ENCODE peak calls at places on chromosomes 6 and 20, in ten cellular contexts. V is coronary artery; J is neural crest cell; H is K562; I is endodermal cell; X is CD14-positive monocyte; T is lung; O is CD8-positive, alpha-beta T cell; F is dorsolateral prefrontal cortex; S is left lung. Y is an unnamed sample.

GRCh38 chr6:148747493-148748160 is 797 bp downstream of the UST start:
- DNase-seq in S (peak; percentile 69), H (no peak), O (peak; percentile 65), I (peak; percentile 93), X (peak; percentile 56), F (peak; percentile 36), T (peak; percentile 55), V (no peak), J (peak; percentile 47), Y (peak; percentile 94)

GRCh38 chr20:37461376-37461775 is 59.7 kb upstream of the NNAT start:
- DNase-seq in S (no peak), O (no peak), F (no peak), V (no peak), T (no peak), H (no peak), X (no peak), J (no peak), I (no peak), Y (no peak)

GRCh38 chr6:154187714-154188113 is 148.7 kb downstream of the OPRM1 start:
- DNase-seq in F (no peak), H (no peak), S (no peak), O (no peak), J (no peak), V (no peak), I (no peak), X (no peak), T (no peak), Y (no peak)

GRCh38 chr6:141000917-141001316 is 1131.8 kb upstream of the GJE1 start:
- DNase-seq in H (no peak), X (no peak), J (no peak), F (no peak), I (no peak), T (no peak), V (no peak), O (no peak), S (no peak), Y (no peak)

GRCh38 chr20:3383878-3384495 is 23.5 kb downstream of the DNAAF9 start:
- DNase-seq in O (no peak), T (no peak), H (no peak), X (no peak), I (no peak), S (no peak), V (no peak), J (no peak), F (no peak), Y (no peak)

GRCh38 chr20:37254114-37254878 is 7.3 kb downstream of the GHRH start:
- DNase-seq in X (no peak), S (no peak), T (no peak), H (no peak), O (no peak), J (no peak), F (no peak), V (no peak), I (no peak), Y (no peak)

GRCh38 chr6:20351529-20351928 is 50.1 kb upstream of the E2F3 start:
- DNase-seq in T (no peak), S (no peak), J (no peak), I (no peak), V (no peak), H (no peak), O (no peak), F (no peak), X (no peak), Y (no peak)

GRCh38 chr20:2652724-2653510 is 485 bp downstream of the NOP56 start:
- DNase-seq in T (no peak), S (peak; percentile 52), O (peak; percentile 24), I (no peak), F (peak; percentile 67), V (no peak), J (peak; percentile 47), H (no peak), X (peak; percentile 50), Y (no peak)

GRCh38 chr6:53858913-53859312 is 64.1 kb downstream of the LRRC1 start:
- DNase-seq in I (no peak), S (no peak), X (no peak), O (no peak), F (no peak), J (no peak), V (no peak), H (no peak), T (no peak), Y (no peak)

GRCh38 chr6:108423982-108424695 is 129.3 kb downstream of the AFG1L start:
- DNase-seq in F (no peak), X (no peak), T (no peak), J (no peak), H (no peak), V (no peak), O (no peak), S (no peak), I (no peak), Y (no peak)

GRCh38 chr6:39962831-39963230 is 28.6 kb upstream of the MOCS1 start:
- DNase-seq in O (no peak), T (no peak), F (no peak), I (no peak), V (no peak), J (no peak), H (no peak), S (no peak), X (no peak), Y (no peak)

GRCh38 chr20:10596726-10597125 is 77.1 kb downstream of the JAG1 start:
- DNase-seq in V (no peak), H (no peak), J (no peak), T (no peak), X (no peak), S (no peak), I (no peak), O (no peak), F (no peak), Y (no peak)

GRCh38 chr6:69146385-69146784 is 511.3 kb downstream of the ADGRB3 start:
- DNase-seq in J (no peak), H (no peak), O (no peak), T (no peak), S (no peak), V (no peak), X (no peak), I (no peak), F (no peak), Y (no peak)

GRCh38 chr6:5671604-5672559 is 334.8 kb downstream of the NRN1 start:
- DNase-seq in V (no peak), T (no peak), O (no peak), J (no peak), I (peak; percentile 67), H (no peak), S (no peak), F (no peak), X (no peak), Y (no peak)

GRCh38 chr6:164227952-164228522 is 813.5 kb downstream of the QKI start:
- DNase-seq in I (peak; percentile 59), H (no peak), S (no peak), J (no peak), V (no peak), F (no peak), T (no peak), X (no peak), O (no peak), Y (no peak)

GRCh38 chr6:109455502-109456282 is at the start of gene MICAL1:
- DNase-seq in X (peak; percentile 83), H (peak; percentile 89), I (peak; percentile 89), T (peak; percentile 81), O (peak; percentile 77), S (peak; percentile 88), V (peak; percentile 87), J (peak; percentile 55), F (peak; percentile 66), Y (no peak)
- TF ChIP-seq CTCF in X (peak; percentile 35), H (peak; percentile 41), I (peak; percentile 54), T (no peak), O (no peak), S (peak; percentile 55), V (no peak), J (peak; percentile 38), F (peak; percentile 33), Y (peak; percentile 65)

DNA sequence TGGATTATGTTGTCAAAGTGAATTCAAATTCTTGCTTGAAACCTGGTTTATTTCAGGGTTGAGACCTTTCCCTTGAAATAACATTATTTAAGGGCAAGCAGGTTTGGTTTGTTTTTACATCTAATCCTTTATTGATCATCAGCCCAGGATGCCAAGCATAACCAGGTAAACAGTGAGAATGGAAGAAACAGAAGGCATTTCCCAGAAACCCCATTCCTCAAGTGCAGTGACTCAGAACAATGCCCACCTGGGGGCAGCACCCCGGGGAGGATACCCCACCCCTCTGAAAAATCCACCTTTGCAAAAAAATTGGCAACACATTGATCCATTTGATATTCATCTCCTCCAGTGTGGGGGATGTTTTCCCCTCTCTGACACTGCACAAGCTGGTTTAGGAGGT is 32.5 kb downstream of the POFUT1 start:
- DNase-seq in J (no peak), I (no peak), O (no peak), V (no peak), T (no peak), H (no peak), F (no peak), S (no peak), X (no peak), Y (peak; percentile 14)
- TF ChIP-seq CTCF in J (no peak), I (peak; percentile 63), O (no peak), V (no peak), T (no peak), H (peak; percentile 24), F (no peak), S (no peak), X (no peak), Y (peak; percentile 45)

DNA sequence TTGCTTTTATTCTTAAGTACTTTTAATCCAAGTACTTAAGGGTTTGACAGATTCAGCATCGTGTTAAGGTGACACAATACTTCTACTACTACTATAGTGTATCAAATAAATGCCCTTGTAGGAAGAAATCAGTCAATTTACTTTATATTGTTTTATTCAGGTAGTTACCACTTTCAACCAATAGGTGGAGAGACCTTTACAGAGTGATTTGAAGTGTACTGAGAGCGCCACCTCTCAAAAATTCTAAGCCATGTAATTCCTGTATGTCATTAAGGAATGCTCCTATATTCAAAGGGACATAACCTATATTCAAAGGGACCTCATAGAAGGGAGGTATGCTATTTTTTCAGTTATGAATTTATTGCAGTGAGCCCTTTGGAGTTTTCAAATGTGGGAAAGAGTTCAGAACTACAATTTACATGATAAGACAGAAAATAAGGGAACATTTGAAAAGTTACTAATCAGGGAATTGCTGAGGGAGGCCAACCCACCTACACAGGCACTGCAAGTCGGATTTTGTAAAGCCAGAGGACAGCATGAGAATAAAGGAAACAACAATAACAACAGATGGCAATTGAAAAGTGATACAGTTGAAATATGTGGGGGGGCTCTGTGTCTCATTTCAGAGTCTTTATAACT is 955.6 kb downstream of the TBC1D32 start:
- DNase-seq in V (no peak), T (no peak), J (no peak), O (no peak), S (no peak), H (peak; percentile 19), X (no peak), I (no peak), F (no peak), Y (no peak)
- TF ChIP-seq CTCF in V (no peak), T (no peak), J (peak; percentile 67), O (no peak), S (no peak), H (peak; percentile 26), X (no peak), I (peak; percentile 93), F (no peak), Y (peak; percentile 68)

DNA sequence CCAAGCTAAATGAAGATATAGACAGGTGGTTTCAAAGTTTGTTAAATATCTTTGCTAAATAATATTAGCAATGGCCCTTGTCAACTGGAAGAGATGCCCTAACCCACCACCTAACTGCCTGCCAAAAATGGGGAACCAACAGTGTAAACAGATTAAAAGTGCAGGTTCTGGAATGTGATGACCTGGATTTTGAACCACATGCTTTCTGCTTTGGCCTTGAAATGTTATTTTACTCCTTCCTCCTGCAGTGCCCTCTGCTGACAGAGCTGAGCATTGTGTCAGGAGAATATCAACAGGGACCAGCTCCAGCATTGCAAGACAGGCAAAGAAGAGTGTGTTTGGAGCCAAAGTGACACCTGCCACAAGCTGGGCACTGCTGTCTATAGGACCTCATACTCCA is 226.6 kb downstream of the MYLK4 start:
- DNase-seq in J (no peak), X (no peak), I (peak; percentile 53), V (no peak), H (no peak), F (no peak), T (no peak), O (no peak), S (no peak), Y (no peak)
- TF ChIP-seq CTCF in J (no peak), X (peak; percentile 31), I (peak; percentile 53), V (no peak), H (peak; percentile 58), F (no peak), T (no peak), O (no peak), S (peak; percentile 37), Y (peak; percentile 47)

Y was measured in chondrocyte.